ENCODE peak calls at places on chromosomes 13 and 19, in four cellular contexts. V is thoracic aorta, T is AG04450, Y is osteocyte. I is an unnamed sample.

GRCh38 chr19:50173144-50173543 is 10.1 kb upstream of the IZUMO2 start:
- DNase-seq in V (no peak), T (no peak), Y (no peak), I (no peak)

GRCh38 chr13:112781881-112782361 is 92.1 kb downstream of the ATP11A start:
- DNase-seq in V (no peak), T (no peak), Y (peak), I (peak)

GRCh38 chr19:45173816-45174215 is 4.2 kb downstream of the TRAPPC6A start:
- DNase-seq in V (no peak), T (no peak), Y (no peak), I (no peak)

GRCh38 chr13:46124967-46125933 is 20.4 kb upstream of the CPB2 start:
- DNase-seq in V (no peak), T (no peak), Y (no peak), I (no peak)

GRCh38 chr13:113875429-113875815 is 11.5 kb upstream of the GAS6 start:
- DNase-seq in V (no peak), T (no peak), Y (peak), I (no peak)

GRCh38 chr13:30874111-30874510 is 32.0 kb upstream of the MEDAG start:
- DNase-seq in V (no peak), T (no peak), Y (peak), I (no peak)

GRCh38 chr19:41801031-41801430 is 4.6 kb downstream of the CEACAM3 start:
- DNase-seq in V (no peak), T (no peak), Y (no peak), I (no peak)

GRCh38 chr13:38002596-38002995 is 133.0 kb upstream of the TRPC4 start:
- DNase-seq in V (no peak), T (no peak), Y (no peak), I (no peak)

DNA sequence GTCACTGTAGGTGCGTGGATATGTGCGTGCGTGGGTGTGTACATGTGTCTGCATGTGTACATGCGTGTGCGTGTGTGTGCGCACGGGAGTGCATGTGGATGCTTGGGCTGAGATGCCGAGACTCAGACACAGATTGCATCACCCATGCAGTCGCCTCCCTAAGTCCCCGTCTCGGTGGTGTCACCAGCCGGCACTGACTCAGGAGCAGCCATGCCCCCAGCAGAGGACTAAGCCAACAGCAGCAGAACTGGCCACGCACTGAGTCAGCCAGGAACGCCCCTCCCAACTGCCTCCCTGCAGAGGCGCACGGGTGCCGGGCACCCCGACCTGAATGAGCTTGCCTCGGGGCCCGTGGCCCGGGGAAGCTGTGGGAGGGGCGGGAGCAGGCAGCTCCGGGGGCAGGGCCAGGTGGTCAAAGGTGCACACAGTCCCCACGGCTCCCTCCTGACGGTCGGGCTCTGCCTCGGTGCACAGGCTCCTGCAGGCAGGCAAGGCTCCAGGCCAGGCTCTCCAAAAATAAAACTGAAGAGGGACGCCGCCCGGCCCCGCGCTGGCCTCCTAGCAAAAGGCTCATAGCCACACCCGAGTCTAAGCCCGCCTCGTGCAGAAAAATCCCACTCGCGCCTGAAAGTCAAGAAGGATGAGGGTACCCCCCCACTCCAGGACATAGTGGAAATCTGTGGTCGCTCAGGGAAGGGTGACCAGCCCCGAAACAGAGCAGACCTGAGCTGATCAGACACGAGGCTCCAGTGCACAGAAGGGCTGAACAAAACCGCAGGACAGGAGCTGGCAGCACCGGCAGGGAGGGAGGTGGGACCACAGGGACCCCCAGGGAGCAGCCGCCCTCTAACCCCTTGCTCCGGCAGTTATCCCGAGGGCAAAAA is 49.2 kb downstream of the GADD45B start:
- DNase-seq in V (peak), T (no peak), Y (no peak), I (no peak)
- TF ChIP-seq CTCF in V (no peak), T (no peak), Y (no peak), I (no peak)

GRCh38 chr13:36207672-36208071 is 6.7 kb downstream of the SOHLH2 start:
- DNase-seq in V (no peak), T (no peak), Y (no peak), I (no peak)
- TF ChIP-seq CTCF in V (no peak), T (no peak), Y (no peak), I (no peak)

GRCh38 chr19:51439021-51439465 is 19.2 kb downstream of the SIGLEC8 start:
- DNase-seq in V (no peak), T (no peak), Y (no peak), I (no peak)
- TF ChIP-seq CTCF in V (no peak), T (peak), Y (peak), I (no peak)

DNA sequence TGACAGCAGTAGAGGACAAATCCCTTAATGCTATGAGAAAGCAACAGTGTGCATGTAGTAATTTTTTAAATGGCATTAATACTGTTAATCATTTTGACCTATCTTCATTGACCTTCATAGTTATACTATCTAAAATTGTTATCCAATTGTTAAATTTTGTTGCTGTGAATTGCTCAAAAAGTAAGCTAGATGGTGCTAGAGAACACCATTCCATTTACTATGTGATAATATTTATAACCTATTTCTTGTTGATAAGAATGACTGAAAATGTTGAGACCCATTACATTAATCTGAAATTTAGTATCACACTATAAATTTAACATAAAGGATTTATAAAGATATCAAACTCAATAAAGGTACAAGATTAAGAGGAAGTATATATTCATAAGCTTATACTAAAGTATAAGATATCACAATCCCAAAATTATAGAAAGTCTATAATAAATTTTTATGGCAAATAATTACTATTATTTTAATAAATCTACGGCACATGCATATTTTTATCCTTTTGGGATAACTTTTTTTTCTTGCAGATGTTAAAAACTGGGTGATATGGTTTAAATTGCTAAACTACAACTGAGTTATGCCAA is 1573.3 kb downstream of the PCDH9 start:
- DNase-seq in V (no peak), T (no peak), Y (no peak), I (no peak)
- TF ChIP-seq CTCF in V (peak), T (peak), Y (peak), I (peak)

GRCh38 chr13:110644892-110645521 is 29.7 kb downstream of the NAXD start:
- DNase-seq in V (no peak), T (peak), Y (peak), I (no peak)

GRCh38 chr13:110645750-110646149 is 30.4 kb downstream of the NAXD start:
- DNase-seq in V (no peak), T (no peak), Y (no peak), I (no peak)

GRCh38 chr13:110642291-110642981 is 27.1 kb downstream of the NAXD start:
- DNase-seq in V (no peak), T (no peak), Y (peak), I (no peak)

GRCh38 chr13:110643324-110643723 is 28.0 kb downstream of the NAXD start:
- DNase-seq in V (no peak), T (no peak), Y (no peak), I (no peak)

DNA sequence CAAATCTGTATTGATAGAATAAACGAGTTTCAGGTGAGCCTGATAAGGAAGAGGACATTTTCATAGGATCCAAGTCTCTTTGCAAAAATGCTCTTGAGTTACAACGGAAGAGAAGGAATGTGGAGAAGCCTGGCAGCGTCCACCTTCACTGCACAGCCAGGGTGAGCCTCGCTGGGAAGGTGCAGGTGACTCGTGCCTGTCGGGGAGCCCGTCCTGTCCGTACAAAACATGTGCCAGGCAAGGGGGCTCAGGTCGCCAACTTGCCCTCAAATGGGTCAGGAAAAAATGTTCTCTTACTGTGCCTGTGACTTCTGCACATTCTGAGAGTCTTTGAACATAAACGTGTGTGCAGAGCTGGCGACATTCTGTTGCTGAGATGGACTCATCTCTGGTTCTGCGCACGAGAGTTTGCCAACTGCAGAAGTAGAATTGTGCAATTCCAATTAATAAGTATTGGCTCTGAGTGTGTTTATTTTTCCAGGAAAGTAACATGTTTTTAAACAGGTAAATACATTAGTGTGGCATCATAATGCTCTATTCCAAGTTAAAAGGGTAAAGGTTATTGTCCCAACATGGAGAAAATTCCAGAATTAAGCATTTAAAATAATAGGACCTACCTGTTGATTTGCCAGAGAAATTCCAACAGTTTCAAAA is 28.6 kb downstream of the NAXD start:
- DNase-seq in V (no peak), T (no peak), Y (no peak), I (no peak)
- TF ChIP-seq CTCF in V (no peak), T (no peak), Y (no peak), I (no peak)

DNA sequence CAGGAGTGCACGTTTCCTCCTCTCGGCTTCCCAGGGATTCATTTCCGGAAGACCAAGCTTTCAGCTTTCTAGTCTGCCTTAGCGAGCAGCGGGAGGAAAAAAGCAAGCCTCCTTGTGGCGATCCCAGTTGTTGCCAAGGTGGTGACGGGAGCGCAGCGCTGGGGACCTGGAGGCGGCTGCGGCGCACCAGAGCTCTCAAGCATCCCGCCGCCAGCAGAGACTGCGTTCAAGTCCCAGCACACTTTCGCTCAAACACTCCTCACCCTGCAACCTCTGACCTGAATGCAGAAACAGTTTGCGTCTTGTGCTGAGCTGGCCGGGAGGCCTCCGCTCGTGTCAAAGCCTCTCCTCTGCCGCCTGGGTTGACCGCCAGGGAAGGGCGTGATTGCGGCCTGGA is 4.9 kb downstream of the GSX1 start:
- DNase-seq in V (no peak), T (no peak), Y (no peak), I (no peak)
- TF ChIP-seq CTCF in V (no peak), T (peak), Y (peak), I (peak)

GRCh38 chr19:17582613-17583012 is 27.2 kb downstream of the COLGALT1 start:
- DNase-seq in V (no peak), T (no peak), Y (no peak), I (no peak)
- TF ChIP-seq CTCF in V (no peak), T (no peak), Y (no peak), I (no peak)

GRCh38 chr19:30577551-30578090 is 205.4 kb downstream of the ZNF536 start:
- DNase-seq in V (no peak), T (no peak), Y (no peak), I (no peak)
- TF ChIP-seq CTCF in V (no peak), T (no peak), Y (no peak), I (no peak)